ENCODE peak calls at places on chromosomes 6 and 20, in five cellular contexts. S is C1 segment of cervical spinal cord; O is activated naive CD8-positive, alpha-beta T cell treated with anti-CD3 and anti-CD28 coated beads for 36 hours; T is GM19239; P is T47D. R is an unnamed sample.
A peak's percentile ranks its signal among the peaks of the same experiment; 100 is the strongest.

GRCh38 chr20:21607971-21608735 is 94.3 kb upstream of the NKX2-2 start:
- DNase-seq in O (no peak), T (no peak), P (peak; percentile 33), S (peak; percentile 87), R (no peak)

GRCh38 chr6:17691925-17692538 is 14.7 kb downstream of the NUP153 start:
- DNase-seq in O (no peak), P (no peak), T (no peak), S (no peak), R (no peak)

GRCh38 chr20:46256293-46256692 is 52.0 kb downstream of the CDH22 start:
- DNase-seq in T (no peak), P (no peak), O (no peak), S (no peak), R (no peak)

GRCh38 chr20:45372646-45373352 is 5.3 kb downstream of the TP53TG5 start:
- DNase-seq in S (peak; percentile 70), T (no peak), O (no peak), P (no peak), R (no peak)

GRCh38 chr6:89797317-89797716 is 22.3 kb downstream of the MDN1 start:
- DNase-seq in S (no peak), T (no peak), P (no peak), O (no peak), R (no peak)

GRCh38 chr6:5746392-5747140 is 260.2 kb downstream of the NRN1 start:
- DNase-seq in T (no peak), O (no peak), S (no peak), P (no peak), R (no peak)

GRCh38 chr6:163162874-163163213 is 251.7 kb upstream of the QKI start:
- DNase-seq in S (no peak), P (no peak), T (no peak), O (no peak), R (no peak)

GRCh38 chr6:56760842-56761241 is 118.2 kb upstream of the DST start:
- DNase-seq in P (no peak), T (no peak), S (no peak), O (no peak), R (no peak)

GRCh38 chr6:42193491-42193894 is 1.3 kb downstream of the GUCA1B start:
- DNase-seq in P (no peak), T (no peak), O (no peak), S (no peak), R (no peak)

GRCh38 chr6:169153401-169153800 is 100.2 kb downstream of the THBS2 start:
- DNase-seq in S (no peak), T (no peak), O (no peak), P (no peak), R (no peak)

GRCh38 chr6:23349521-23350147 is 776.4 kb upstream of the NRSN1 start:
- DNase-seq in P (no peak), S (no peak), O (no peak), T (no peak), R (no peak)

GRCh38 chr20:19114410-19114809 is 98.0 kb upstream of the SLC24A3 start:
- DNase-seq in P (peak; percentile 27), S (no peak), T (no peak), O (no peak), R (no peak)

GRCh38 chr6:19465760-19466159 is 371.4 kb upstream of the ID4 start:
- DNase-seq in P (no peak), S (no peak), T (no peak), O (no peak), R (no peak)

GRCh38 chr20:38108438-38109024 is 56.5 kb downstream of the TGM2 start:
- DNase-seq in S (no peak), O (no peak), P (no peak), T (no peak), R (no peak)

GRCh38 chr6:45415315-45415714 is 37.6 kb upstream of the SUPT3H start:
- DNase-seq in S (no peak), P (no peak), O (no peak), T (no peak), R (peak; percentile 42)

GRCh38 chr6:168666751-168667427 is 225.9 kb downstream of the SMOC2 start:
- DNase-seq in T (no peak), O (no peak), P (no peak), S (no peak), R (no peak)

GRCh38 chr20:1652104-1652503 is 5.5 kb downstream of the SIRPG start:
- DNase-seq in T (no peak), O (no peak), P (no peak), S (no peak), R (no peak)

GRCh38 chr6:79084693-79085092 is 6.6 kb upstream of the PHIP start:
- DNase-seq in S (no peak), P (no peak), T (no peak), O (no peak), R (no peak)

GRCh38 chr6:64217721-64218603 is 582.4 kb downstream of the PHF3 start:
- DNase-seq in O (no peak), P (no peak), T (no peak), S (no peak), R (no peak)

GRCh38 chr20:17445561-17445960 is 85.6 kb downstream of the BFSP1 start:
- DNase-seq in O (no peak), T (no peak), P (no peak), S (no peak), R (no peak)

GRCh38 chr6:132811276-132811675 is 3.1 kb upstream of the RPS12 start:
- DNase-seq in P (no peak), O (no peak), T (no peak), S (no peak), R (no peak)

GRCh38 chr6:7216941-7217621 is 95.9 kb downstream of the SSR1 start:
- DNase-seq in O (no peak), S (no peak), T (no peak), P (no peak), R (no peak)

GRCh38 chr6:33589366-33589722 is 9.3 kb upstream of the BAK1 start:
- DNase-seq in O (no peak), P (no peak), S (no peak), T (no peak), R (no peak)

GRCh38 chr6:158519354-158519753 is 40.5 kb upstream of the TMEM181 start:
- DNase-seq in T (no peak), P (no peak), O (no peak), S (no peak), R (no peak)

GRCh38 chr6:10409160-10409765 is 5.6 kb downstream of the TFAP2A start:
- DNase-seq in S (no peak), T (no peak), P (no peak), O (no peak), R (no peak)

GRCh38 chr6:74409447-74409846 is 713.4 kb downstream of the CD109 start:
- DNase-seq in O (no peak), P (no peak), T (no peak), S (no peak), R (no peak)

GRCh38 chr6:117552618-117553017 is 49.7 kb downstream of the GOPC start:
- DNase-seq in P (no peak), O (no peak), S (no peak), T (no peak), R (no peak)

GRCh38 chr6:111829581-111829980 is 43.7 kb downstream of the FYN start:
- DNase-seq in S (no peak), P (no peak), O (no peak), T (no peak), R (no peak)

GRCh38 chr6:40342674-40343230 is 244.4 kb downstream of the LRFN2 start:
- DNase-seq in T (no peak), S (no peak), P (no peak), O (no peak), R (peak; percentile 2)

GRCh38 chr20:45405566-45406259 is 2.4 kb upstream of the DBNDD2 start:
- DNase-seq in T (no peak), O (peak; percentile 24), P (peak; percentile 44), S (no peak), R (peak; percentile 39)

GRCh38 chr6:133889557-133890301 is 816 bp downstream of the TCF21 start:
- DNase-seq in P (no peak), O (peak; percentile 7), T (no peak), S (no peak), R (no peak)

R was measured in activated T-cell treated with anti-CD3 and anti-CD28 coated beads, Interleukin-2, amount 50 U/mL, for 24 hours.